ENCODE peak calls at places on chromosomes 11 and 22, in four cellular contexts. A, X, R and I are unnamed samples.

GRCh38 chr11:43278302-43278956 is 33.4 kb upstream of the API5 start:
- DNase-seq in R (no peak), X (no peak), A (peak; percentile 56), I (peak; percentile 52)

GRCh38 chr11:33980896-33981295 is 70.6 kb upstream of the CAPRIN1 start:
- DNase-seq in X (no peak), A (no peak), R (no peak), I (no peak)

GRCh38 chr11:100774859-100775258 is 87.8 kb downstream of the ARHGAP42 start:
- DNase-seq in R (no peak), X (no peak), A (no peak), I (no peak)

GRCh38 chr11:2549876-2550605 is 105.2 kb downstream of the KCNQ1 start:
- DNase-seq in X (peak; percentile 51), A (no peak), R (no peak), I (no peak)

GRCh38 chr11:66235141-66235540 is 33.3 kb upstream of the RAB1B start:
- DNase-seq in A (no peak), X (no peak), R (no peak), I (no peak)

GRCh38 chr11:66068154-66068821 is 1.8 kb upstream of the PACS1 start:
- DNase-seq in A (peak; percentile 77), X (peak; percentile 34), R (peak; percentile 87), I (peak; percentile 71)

GRCh38 chr22:36763576-36763975 is 12.3 kb downstream of the IFT27 start:
- DNase-seq in R (no peak), X (no peak), A (no peak), I (no peak)

GRCh38 chr11:103619480-103619879 is 417.0 kb upstream of the DDI1 start:
- DNase-seq in X (no peak), R (no peak), A (no peak), I (no peak)

GRCh38 chr22:37998543-37998942 is 14.2 kb upstream of the SOX10 start:
- DNase-seq in X (no peak), A (no peak), R (no peak), I (no peak)

GRCh38 chr11:131683131-131683530 is 312.7 kb downstream of the NTM start:
- DNase-seq in X (no peak), R (peak; percentile 22), A (no peak), I (no peak)

GRCh38 chr11:64455436-64456261 is 96.7 kb downstream of the RPS6KA4 start:
- DNase-seq in X (no peak), R (no peak), A (no peak), I (no peak)

GRCh38 chr11:1194977-1195689 is 27.7 kb upstream of the MUC5B start:
- DNase-seq in R (peak; percentile 33), A (no peak), X (no peak), I (no peak)

GRCh38 chr11:117830072-117830471 is 5.5 kb upstream of the FXYD2 start:
- DNase-seq in A (no peak), X (no peak), R (peak; percentile 11), I (no peak)

GRCh38 chr11:125593113-125593761 is 585 bp downstream of the STT3A start:
- DNase-seq in X (no peak), R (no peak), A (peak; percentile 74), I (peak; percentile 70)

GRCh38 chr11:85603220-85603619 is 23.9 kb downstream of the DLG2 start:
- DNase-seq in A (no peak), R (no peak), X (no peak), I (no peak)

GRCh38 chr11:66523611-66524010 is 13.2 kb downstream of the BBS1 start:
- DNase-seq in R (no peak), X (no peak), A (no peak), I (no peak)

GRCh38 chr11:71323876-71324526 is 71.6 kb upstream of the SHANK2 start:
- DNase-seq in R (no peak), X (no peak), A (no peak), I (peak; percentile 11)

GRCh38 chr11:426851-427250 is 12.1 kb upstream of the SIGIRR start:
- DNase-seq in R (no peak), A (no peak), X (no peak), I (no peak)

GRCh38 chr11:27233654-27234042 is 129.4 kb downstream of the CCDC34 start:
- DNase-seq in R (no peak), X (no peak), A (no peak), I (peak; percentile 47)

GRCh38 chr11:124868322-124869274 is 3.4 kb downstream of the ROBO3 start:
- DNase-seq in X (no peak), R (no peak), A (no peak), I (no peak)

GRCh38 chr11:95884364-95884763 is 39.5 kb downstream of the MTMR2 start:
- DNase-seq in R (no peak), X (no peak), A (peak; percentile 63), I (peak; percentile 67)

GRCh38 chr11:47185305-47186075 is 744 bp downstream of the PACSIN3 start:
- DNase-seq in R (peak; percentile 57), A (peak; percentile 75), X (no peak), I (peak; percentile 57)

GRCh38 chr11:8352852-8353505 is 89.3 kb upstream of the LMO1 start:
- DNase-seq in A (no peak), R (no peak), X (no peak), I (no peak)

GRCh38 chr11:91773090-91773489 is 451.5 kb upstream of the FAT3 start:
- DNase-seq in A (no peak), R (no peak), X (no peak), I (no peak)

GRCh38 chr22:46864314-46865051 is 102.0 kb downstream of the TBC1D22A start:
- DNase-seq in A (no peak), X (no peak), R (no peak), I (no peak)

GRCh38 chr11:98185245-98185644 is 835.5 kb upstream of the CNTN5 start:
- DNase-seq in X (no peak), R (no peak), A (no peak), I (no peak)

GRCh38 chr11:20450829-20451228 is 63.3 kb downstream of the PRMT3 start:
- DNase-seq in A (peak; percentile 3), X (no peak), R (no peak), I (no peak)

GRCh38 chr11:119484741-119485605 is 62.0 kb upstream of the THY1 start:
- DNase-seq in A (no peak), R (no peak), X (no peak), I (no peak)

GRCh38 chr11:128171496-128171895 is 415.9 kb downstream of the ETS1 start:
- DNase-seq in X (no peak), R (no peak), A (peak; percentile 48), I (peak; percentile 42)

GRCh38 chr22:50444663-50445062 is 30.2 kb downstream of the SBF1 start:
- DNase-seq in A (peak; percentile 71), R (no peak), X (no peak), I (peak; percentile 86)

GRCh38 chr11:65376138-65376713 is 6.2 kb downstream of the SLC25A45 start:
- DNase-seq in R (no peak), X (no peak), A (no peak), I (no peak)

GRCh38 chr11:96263361-96263763 is 79.6 kb downstream of the MAML2 start:
- DNase-seq in X (no peak), A (peak; percentile 88), R (no peak), I (peak; percentile 93)

GRCh38 chr11:109641549-109641948 is 219.6 kb downstream of the C11orf87 start:
- DNase-seq in R (no peak), A (peak; percentile 54), X (no peak), I (peak; percentile 69)

GRCh38 chr22:38335077-38335476 is 17.8 kb upstream of the CSNK1E start:
- DNase-seq in R (no peak), X (no peak), A (peak; percentile 72), I (peak; percentile 73)